ENCODE peak calls at places on chromosome 11, in ten cellular contexts. B, J, I, P, M, U, G, L, A and N are unnamed samples.

GRCh38 chr11:27795955-27796861 is 96.0 kb upstream of the BDNF start:
- DNase-seq in B (no peak), J (no peak), I (no peak), P (no peak), M (peak), U (peak), G (peak), L (peak), A (no peak), N (no peak)

GRCh38 chr11:76578655-76579046 is 91.9 kb downstream of the LRRC32 start:
- DNase-seq in B (no peak), J (peak), I (no peak), P (no peak), M (no peak), U (no peak), G (no peak), L (peak), A (no peak), N (no peak)

GRCh38 chr11:44894217-44894617 is 56.5 kb downstream of the TP53I11 start:
- DNase-seq in B (peak), J (no peak), I (no peak), P (peak), M (peak), U (peak), G (peak), L (peak), A (peak), N (no peak)

GRCh38 chr11:32151036-32151435 is 60.2 kb downstream of the RCN1 start:
- DNase-seq in B (no peak), J (no peak), I (no peak), P (no peak), M (no peak), U (no peak), G (no peak), L (no peak), A (no peak), N (no peak)

GRCh38 chr11:105282658-105283057 is 143.1 kb upstream of the CARD18 start:
- DNase-seq in B (no peak), J (no peak), I (no peak), P (peak), M (no peak), U (no peak), G (no peak), L (no peak), A (no peak), N (no peak)

GRCh38 chr11:118305726-118306125 is 1.2 kb downstream of the CD3E start:
- DNase-seq in B (no peak), J (no peak), I (no peak), P (no peak), M (no peak), U (no peak), G (no peak), L (peak), A (no peak), N (no peak)

GRCh38 chr11:34425360-34425759 is 13.4 kb upstream of the CAT start:
- DNase-seq in B (no peak), J (no peak), I (no peak), P (no peak), M (no peak), U (no peak), G (no peak), L (no peak), A (no peak), N (no peak)

GRCh38 chr11:1222491-1223345 is at the start of gene MUC5B:
- DNase-seq in B (no peak), J (peak), I (no peak), P (no peak), M (peak), U (no peak), G (peak), L (no peak), A (no peak), N (no peak)

GRCh38 chr11:47863189-47863892 is 15.2 kb upstream of the NUP160 start:
- DNase-seq in B (no peak), J (no peak), I (no peak), P (no peak), M (no peak), U (no peak), G (no peak), L (no peak), A (no peak), N (no peak)

GRCh38 chr11:129710423-129710822 is 105.2 kb upstream of the TMEM45B start:
- DNase-seq in B (no peak), J (peak), I (no peak), P (no peak), M (no peak), U (no peak), G (no peak), L (no peak), A (no peak), N (no peak)

GRCh38 chr11:18706330-18707243 is 8.0 kb downstream of the TMEM86A start:
- DNase-seq in B (no peak), J (peak), I (no peak), P (peak), M (no peak), U (no peak), G (peak), L (peak), A (peak), N (no peak)

GRCh38 chr11:25068451-25068850 is 571.6 kb downstream of the LUZP2 start:
- DNase-seq in B (no peak), J (no peak), I (no peak), P (no peak), M (no peak), U (no peak), G (no peak), L (no peak), A (no peak), N (no peak)

GRCh38 chr11:96112192-96113099 is 188.5 kb upstream of the MTMR2 start:
- DNase-seq in B (no peak), J (no peak), I (no peak), P (no peak), M (no peak), U (no peak), G (no peak), L (no peak), A (peak), N (no peak)

GRCh38 chr11:83006877-83007330 is 64.8 kb downstream of the RAB30 start:
- DNase-seq in B (no peak), J (no peak), I (no peak), P (no peak), M (no peak), U (no peak), G (no peak), L (no peak), A (no peak), N (no peak)

GRCh38 chr11:79940165-79940564 is 499.3 kb upstream of the TENM4 start:
- DNase-seq in B (no peak), J (no peak), I (no peak), P (no peak), M (no peak), U (no peak), G (no peak), L (peak), A (no peak), N (no peak)

GRCh38 chr11:134564472-134565200 is 152.6 kb upstream of the B3GAT1 start:
- DNase-seq in B (no peak), J (no peak), I (no peak), P (no peak), M (peak), U (no peak), G (no peak), L (no peak), A (no peak), N (no peak)

GRCh38 chr11:65210361-65210731 is 28.6 kb downstream of the CAPN1 start:
- DNase-seq in B (no peak), J (no peak), I (no peak), P (no peak), M (no peak), U (no peak), G (peak), L (no peak), A (no peak), N (no peak)

GRCh38 chr11:62601114-62601363 is 626 bp downstream of the MTA2 start:
- DNase-seq in B (no peak), J (no peak), I (no peak), P (no peak), M (no peak), U (no peak), G (no peak), L (no peak), A (no peak), N (no peak)

GRCh38 chr11:114562166-114562916 is 2.7 kb upstream of the NXPE1 start:
- DNase-seq in B (no peak), J (no peak), I (no peak), P (no peak), M (no peak), U (no peak), G (no peak), L (no peak), A (no peak), N (no peak)

GRCh38 chr11:130478204-130478701 is 29.8 kb downstream of the ADAMTS15 start:
- DNase-seq in B (no peak), J (peak), I (no peak), P (no peak), M (peak), U (no peak), G (peak), L (peak), A (peak), N (no peak)

GRCh38 chr11:96242191-96242845 is 100.7 kb downstream of the MAML2 start:
- DNase-seq in B (no peak), J (no peak), I (no peak), P (no peak), M (no peak), U (no peak), G (no peak), L (no peak), A (peak), N (no peak)

GRCh38 chr11:74749127-74749964 is 697 bp downstream of the RNF169 start:
- DNase-seq in B (no peak), J (peak), I (no peak), P (peak), M (peak), U (peak), G (no peak), L (peak), A (peak), N (peak)

GRCh38 chr11:7630002-7630401 is 43.3 kb downstream of the CYB5R2 start:
- DNase-seq in B (peak), J (no peak), I (no peak), P (no peak), M (no peak), U (no peak), G (no peak), L (no peak), A (no peak), N (no peak)

GRCh38 chr11:14359573-14360031 is 619 bp upstream of the RRAS2 start:
- DNase-seq in B (no peak), J (no peak), I (no peak), P (no peak), M (no peak), U (no peak), G (no peak), L (no peak), A (no peak), N (no peak)

GRCh38 chr11:64850979-64851567 is 6.6 kb upstream of the CDC42BPG start:
- DNase-seq in B (no peak), J (peak), I (no peak), P (no peak), M (peak), U (no peak), G (no peak), L (no peak), A (no peak), N (no peak)

GRCh38 chr11:288328-289144 is at the start of gene PGGHG:
- DNase-seq in B (no peak), J (peak), I (no peak), P (no peak), M (peak), U (peak), G (peak), L (peak), A (peak), N (no peak)

GRCh38 chr11:79396674-79397073 is 44.2 kb downstream of the TENM4 start:
- DNase-seq in B (no peak), J (no peak), I (no peak), P (no peak), M (no peak), U (no peak), G (no peak), L (no peak), A (no peak), N (no peak)

GRCh38 chr11:116310215-116310614 is 462.6 kb downstream of the BUD13 start:
- DNase-seq in B (no peak), J (no peak), I (no peak), P (no peak), M (no peak), U (no peak), G (no peak), L (peak), A (no peak), N (no peak)

GRCh38 chr11:46075928-46076327 is 45.3 kb downstream of the PHF21A start:
- DNase-seq in B (no peak), J (no peak), I (no peak), P (no peak), M (no peak), U (no peak), G (no peak), L (no peak), A (no peak), N (no peak)

GRCh38 chr11:56404393-56404792 is 8.1 kb upstream of the OR5AL1 start:
- DNase-seq in B (no peak), J (no peak), I (no peak), P (no peak), M (no peak), U (no peak), G (no peak), L (no peak), A (no peak), N (no peak)

GRCh38 chr11:34335801-34336200 is 22.0 kb downstream of the ABTB2 start:
- DNase-seq in B (no peak), J (no peak), I (no peak), P (no peak), M (no peak), U (no peak), G (no peak), L (no peak), A (no peak), N (no peak)

GRCh38 chr11:84628871-84629625 is 998.1 kb downstream of the DLG2 start:
- DNase-seq in B (no peak), J (no peak), I (no peak), P (no peak), M (no peak), U (no peak), G (no peak), L (no peak), A (peak), N (no peak)

GRCh38 chr11:99773646-99774045 is 752.9 kb downstream of the CNTN5 start:
- DNase-seq in B (no peak), J (no peak), I (no peak), P (no peak), M (no peak), U (no peak), G (no peak), L (peak), A (no peak), N (no peak)

GRCh38 chr11:118491041-118491440 is 36.2 kb upstream of the TTC36 start:
- DNase-seq in B (no peak), J (no peak), I (no peak), P (no peak), M (no peak), U (no peak), G (no peak), L (no peak), A (no peak), N (no peak)

GRCh38 chr11:1153951-1154487 is 3.7 kb upstream of the MUC5AC start:
- DNase-seq in B (no peak), J (peak), I (no peak), P (no peak), M (no peak), U (no peak), G (peak), L (no peak), A (no peak), N (no peak)

GRCh38 chr11:567629-568258 is 7.0 kb downstream of the RASSF7 start:
- DNase-seq in B (no peak), J (no peak), I (no peak), P (no peak), M (no peak), U (no peak), G (no peak), L (no peak), A (peak), N (no peak)

GRCh38 chr11:96715208-96715607 is 325.4 kb downstream of the JRKL start:
- DNase-seq in B (no peak), J (no peak), I (no peak), P (no peak), M (no peak), U (no peak), G (no peak), L (peak), A (no peak), N (no peak)

GRCh38 chr11:104918113-104918824 is 20.0 kb upstream of the CASP12 start:
- DNase-seq in B (no peak), J (no peak), I (no peak), P (no peak), M (no peak), U (no peak), G (no peak), L (no peak), A (no peak), N (no peak)